ENCODE peak calls at places on chromosomes 11 and 22, in six cellular contexts. K is PC-3, C is MM.1S, F is GM23338, V is hepatocyte, P is HCT116. E is an unnamed sample.

GRCh38 chr11:95132956-95133355 is 43.3 kb downstream of the ENDOD1 start:
- DNase-seq in C (no peak), F (no peak), V (no peak), K (peak), P (no peak), E (no peak)

GRCh38 chr11:74988541-74989268 is at the start of gene NEU3:
- DNase-seq in P (peak), F (peak), V (peak), K (peak), C (peak), E (peak)

GRCh38 chr11:8934735-8935478 is 2.2 kb upstream of the C11orf16 start:
- DNase-seq in V (peak), P (peak), F (peak), C (no peak), K (peak), E (no peak)

GRCh38 chr11:12868315-12869073 is 140.6 kb upstream of the RASSF10 start:
- DNase-seq in F (no peak), K (peak), V (no peak), C (no peak), P (no peak), E (no peak)

GRCh38 chr11:71507102-71507501 is 20.0 kb upstream of the KRTAP5-7 start:
- DNase-seq in V (no peak), K (no peak), F (no peak), C (no peak), P (no peak), E (no peak)

GRCh38 chr11:839875-840617 is 2.3 kb downstream of the POLR2L start:
- DNase-seq in C (no peak), P (no peak), F (no peak), K (peak), V (no peak), E (no peak)

GRCh38 chr11:86551286-86551685 is 121.1 kb downstream of the ME3 start:
- DNase-seq in P (no peak), V (peak), C (peak), F (no peak), K (peak), E (no peak)

GRCh38 chr22:35705141-35705540 is 12.5 kb upstream of the APOL5 start:
- DNase-seq in V (no peak), F (no peak), P (no peak), K (peak), C (no peak), E (no peak)

GRCh38 chr11:118099838-118100570 is 13.2 kb upstream of the SMIM35 start:
- DNase-seq in K (no peak), V (no peak), C (no peak), F (no peak), P (no peak), E (no peak)

GRCh38 chr11:67409261-67409666 is 5.4 kb downstream of the TBC1D10C start:
- DNase-seq in C (peak), K (no peak), V (no peak), P (no peak), F (no peak), E (no peak)

GRCh38 chr11:113781682-113782081 is 2.1 kb downstream of the CLDN25 start:
- DNase-seq in K (peak), C (no peak), V (peak), F (peak), P (no peak), E (no peak)

GRCh38 chr11:5658318-5658717 is 26.6 kb downstream of the TRIM5 start:
- DNase-seq in F (no peak), P (no peak), K (no peak), C (no peak), V (no peak), E (no peak)

GRCh38 chr22:27495325-27495724 is 306.2 kb downstream of the MN1 start:
- DNase-seq in K (no peak), C (no peak), P (no peak), F (no peak), V (no peak), E (no peak)
- TF ChIP-seq CTCF in K (no peak), C (no peak), P (no peak), F (no peak), V (no peak), E (no peak)

GRCh38 chr22:20964090-20964798 is 2.8 kb upstream of the AIFM3 start:
- DNase-seq in C (no peak), F (no peak), V (no peak), K (no peak), P (no peak), E (no peak)

GRCh38 chr22:20966883-20967696 is at the start of gene AIFM3:
- DNase-seq in K (no peak), F (no peak), V (no peak), C (no peak), P (no peak), E (peak)

GRCh38 chr22:20964799-20965103 is 2.3 kb upstream of the AIFM3 start:
- DNase-seq in K (no peak), F (no peak), V (no peak), P (no peak), C (no peak), E (no peak)

GRCh38 chr22:20965888-20966855 is 883 bp upstream of the AIFM3 start:
- DNase-seq in C (no peak), F (no peak), K (no peak), V (no peak), P (no peak), E (no peak)

DNA sequence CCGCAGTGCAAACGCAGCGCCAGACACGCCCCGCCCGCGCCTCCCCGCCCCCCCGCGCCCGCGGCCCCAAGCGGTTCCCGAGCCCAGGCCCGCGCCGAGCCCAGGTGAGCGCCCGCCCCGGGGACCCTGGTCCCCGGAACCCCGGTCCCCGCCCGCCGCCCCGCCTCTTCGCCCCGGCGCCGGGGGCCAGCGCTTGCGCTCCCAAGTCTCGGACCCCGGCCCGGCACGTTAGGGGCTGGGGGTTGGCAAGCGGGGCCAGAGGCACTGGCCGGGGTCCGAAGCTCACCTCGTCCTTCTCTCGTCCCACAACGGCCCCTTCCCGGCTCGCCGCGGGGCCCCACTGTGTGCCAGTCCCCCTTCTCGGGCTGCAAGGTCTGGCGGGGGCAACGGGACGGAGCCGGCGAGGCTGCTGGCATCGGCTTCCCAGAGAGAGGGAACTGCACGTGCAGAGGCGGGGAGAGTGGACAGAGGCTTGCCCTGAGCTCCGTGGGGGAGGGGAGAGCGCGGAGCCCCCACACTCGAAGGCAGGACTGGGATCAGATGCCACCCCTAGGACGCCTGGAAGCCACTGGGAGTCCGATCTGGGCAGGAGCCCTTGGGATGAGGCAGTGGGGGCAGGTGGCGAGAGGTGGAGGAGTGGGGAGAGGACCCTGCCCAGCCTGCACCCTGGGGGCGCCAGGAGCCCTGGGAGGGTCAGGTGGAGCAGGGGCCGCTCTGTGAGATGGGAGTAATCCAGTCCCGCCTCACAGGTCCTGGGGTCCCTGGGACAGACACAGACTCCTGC is 1.8 kb upstream of the AIFM3 start:
- DNase-seq in V (no peak), F (no peak), C (no peak), K (no peak), P (no peak), E (peak)
- TF ChIP-seq EZH2 in V (no peak), F (peak), C (no peak), K (no peak), P (no peak), E (peak)

DNA sequence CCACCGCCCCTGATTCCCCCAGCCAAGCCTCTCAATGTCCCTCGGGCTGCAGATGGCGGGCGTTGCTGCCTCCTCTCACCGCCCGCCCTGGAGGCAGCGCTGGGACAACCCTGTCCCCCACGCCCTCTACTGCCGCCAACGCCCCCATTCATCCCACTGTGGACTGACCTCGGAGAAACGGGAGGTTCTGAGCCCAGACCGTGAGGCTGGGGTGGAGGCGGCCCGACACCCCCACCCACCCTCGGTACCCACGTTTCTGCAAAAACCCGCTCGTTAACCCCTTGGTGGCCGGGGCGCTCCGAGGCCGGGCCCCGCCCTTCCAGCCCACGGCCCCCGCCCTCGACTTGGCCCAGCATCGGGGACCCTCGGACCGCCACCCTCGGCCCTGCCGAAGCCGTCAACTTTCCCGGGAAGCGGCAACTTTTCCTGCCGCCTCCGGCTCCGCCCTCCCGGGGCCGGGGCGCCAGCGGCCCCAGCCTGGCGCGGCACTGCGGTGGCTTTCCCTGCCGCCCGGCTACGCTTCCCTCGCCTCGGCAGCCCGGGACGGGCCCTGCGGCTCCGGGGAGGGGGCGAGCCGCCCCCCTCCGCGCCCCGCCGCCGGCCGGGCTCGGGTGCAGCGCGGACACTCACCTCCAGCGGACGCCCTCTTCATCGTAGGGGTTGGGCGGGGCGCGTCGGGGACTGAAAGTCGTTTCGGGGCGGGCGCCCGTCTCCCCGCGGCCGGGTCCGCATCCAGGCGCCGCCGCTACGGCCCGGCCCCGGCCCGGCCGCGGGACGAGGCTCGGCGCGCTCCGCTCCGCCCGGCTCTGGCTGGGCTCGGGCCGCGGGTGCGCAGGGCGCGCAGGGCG is 453 bp downstream of the RTN4R start:
- DNase-seq in K (peak), P (no peak), C (no peak), V (no peak), F (peak), E (peak)
- TF ChIP-seq EZH2phosphoT487 in K (no peak), P (no peak), C (no peak), V (no peak), F (no peak), E (no peak)

GRCh38 chr11:37525336-37525735 is 927.3 kb upstream of the RAG2 start:
- DNase-seq in P (no peak), C (no peak), V (no peak), K (peak), F (no peak), E (no peak)
- TF ChIP-seq CTCF in P (no peak), C (peak), V (no peak), K (peak), F (no peak), E (no peak)

DNA sequence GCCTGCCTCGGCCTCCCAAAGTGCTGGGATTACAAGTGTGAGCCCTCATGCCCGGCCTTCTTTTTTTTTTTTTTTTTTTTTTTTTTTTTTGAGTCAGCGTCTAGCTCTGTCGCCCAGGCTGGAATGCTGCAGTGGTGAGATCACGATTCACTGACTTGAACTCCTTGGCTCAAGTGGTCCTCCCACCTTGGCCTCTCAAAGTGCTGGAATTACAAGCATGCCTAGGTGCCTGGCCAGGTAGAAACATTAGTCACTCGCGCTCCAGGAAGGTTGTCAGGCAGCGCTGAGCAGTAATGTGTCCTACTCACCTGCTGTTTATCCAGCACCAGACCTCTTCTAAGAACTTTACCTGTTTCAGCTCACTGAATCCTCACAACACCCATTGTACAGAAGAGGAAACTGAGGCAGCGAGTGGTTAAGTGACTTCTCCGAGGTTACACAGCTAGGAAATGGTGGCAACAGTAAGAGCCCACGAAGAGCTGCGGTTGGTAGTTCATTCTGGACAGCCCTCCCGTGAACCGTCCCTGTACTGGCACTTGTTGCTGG is 496 bp upstream of the CST6 start:
- DNase-seq in F (peak), P (peak), C (no peak), K (peak), V (peak), E (no peak)
- TF ChIP-seq EZH2 in F (no peak), P (no peak), C (no peak), K (no peak), V (no peak), E (no peak)

GRCh38 chr22:32985899-32986772 is 72.0 kb downstream of the SYN3 start:
- DNase-seq in K (peak), F (peak), C (peak), V (peak), P (peak), E (peak)
- TF ChIP-seq EZH2phosphoT487 in K (no peak), F (no peak), C (no peak), V (no peak), P (no peak), E (no peak)

GRCh38 chr11:65454311-65454695 is 31.7 kb downstream of the NEAT1 start:
- DNase-seq in K (peak), C (no peak), F (no peak), P (no peak), V (no peak), E (no peak)

GRCh38 chr11:65452806-65453490 is 30.4 kb downstream of the NEAT1 start:
- DNase-seq in P (no peak), K (peak), C (no peak), V (no peak), F (no peak), E (no peak)

GRCh38 chr11:65456418-65456817 is 33.8 kb downstream of the NEAT1 start:
- DNase-seq in P (no peak), K (peak), V (no peak), C (no peak), F (no peak), E (no peak)

GRCh38 chr11:65459552-65459951 is 37.0 kb downstream of the NEAT1 start:
- DNase-seq in V (no peak), C (no peak), K (no peak), F (peak), P (no peak), E (peak)

DNA sequence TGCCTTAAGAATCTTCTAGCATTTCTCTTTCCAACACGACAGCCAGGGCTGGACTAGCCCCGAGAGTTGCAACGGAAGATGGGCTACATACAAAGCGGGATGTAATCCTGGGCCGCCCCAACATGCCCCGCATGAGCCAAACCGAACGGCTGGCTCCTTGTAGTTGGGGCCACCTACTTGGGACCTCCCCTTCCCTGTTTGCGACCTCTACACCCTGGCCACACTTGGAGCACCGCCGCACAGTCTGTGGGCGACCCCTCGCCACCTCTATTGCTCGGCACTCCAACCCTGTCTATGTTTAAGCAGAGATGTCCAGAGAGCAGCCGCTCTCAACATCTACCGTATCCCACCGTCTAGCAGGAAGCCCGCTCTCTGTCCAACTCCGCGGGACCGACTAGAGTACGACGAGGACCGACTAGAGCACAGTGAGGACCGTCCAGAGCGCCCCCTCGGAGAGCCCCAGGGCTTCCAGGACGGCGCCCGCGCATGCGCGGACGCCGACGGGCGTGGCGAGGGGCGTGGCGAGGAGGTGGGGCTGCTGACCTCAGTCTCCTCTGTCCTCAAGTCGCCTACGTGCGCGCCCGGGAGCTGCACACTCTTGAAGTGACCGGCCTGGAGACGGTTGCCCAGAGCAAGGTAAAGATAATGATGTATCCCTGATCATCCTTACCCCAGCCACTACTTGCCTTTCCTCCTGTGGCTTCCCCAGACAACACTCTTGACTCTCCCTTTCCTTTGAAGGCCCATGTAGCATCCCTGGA is 32.3 kb downstream of the NEAT1 start:
- DNase-seq in V (peak), K (peak), F (peak), C (peak), P (peak), E (peak)
- TF ChIP-seq CTCF in V (no peak), K (peak), F (no peak), C (peak), P (peak), E (peak)